ENCODE peak calls at places on chromosomes 11 and 22, in seven cellular contexts. O, H, X, Z, M, D and J are unnamed samples.

GRCh38 chr11:92681606-92682005 is 287.8 kb upstream of the MTNR1B start:
- DNase-seq in O (no peak), H (no peak), X (no peak), Z (no peak), M (no peak), D (no peak), J (no peak)

GRCh38 chr11:56545531-56545930 is 2.5 kb upstream of the OR5M11 start:
- DNase-seq in O (no peak), H (no peak), X (no peak), Z (no peak), M (no peak), D (no peak), J (no peak)

GRCh38 chr11:63614136-63614664 is at the start of gene PLAAT3:
- DNase-seq in O (peak; percentile 36), H (peak; percentile 89), X (no peak), Z (no peak), M (peak; percentile 87), D (peak; percentile 89), J (no peak)

GRCh38 chr11:10651579-10652361 is 41.8 kb downstream of the IRAG1 start:
- DNase-seq in O (peak; percentile 44), H (no peak), X (no peak), Z (no peak), M (no peak), D (no peak), J (no peak)

GRCh38 chr11:68810164-68810563 is 31.6 kb downstream of the CPT1A start:
- DNase-seq in O (no peak), H (no peak), X (no peak), Z (no peak), M (peak; percentile 68), D (no peak), J (no peak)

GRCh38 chr11:85918910-85919794 is 64.0 kb downstream of the CCDC83 start:
- DNase-seq in O (no peak), H (no peak), X (no peak), Z (peak; percentile 73), M (no peak), D (no peak), J (no peak)

GRCh38 chr11:33451364-33451763 is 194.2 kb downstream of the HIPK3 start:
- DNase-seq in O (no peak), H (no peak), X (no peak), Z (no peak), M (no peak), D (no peak), J (no peak)

GRCh38 chr11:128326791-128327190 is 260.6 kb downstream of the ETS1 start:
- DNase-seq in O (no peak), H (no peak), X (no peak), Z (no peak), M (no peak), D (no peak), J (no peak)

GRCh38 chr11:67441082-67441683 is 2.1 kb downstream of the CORO1B start:
- DNase-seq in O (no peak), H (no peak), X (no peak), Z (no peak), M (no peak), D (no peak), J (no peak)

GRCh38 chr11:67438121-67438902 is 830 bp upstream of the PTPRCAP start:
- DNase-seq in O (no peak), H (no peak), X (no peak), Z (no peak), M (no peak), D (peak; percentile 38), J (no peak)

GRCh38 chr11:67441731-67442401 is 1.4 kb downstream of the CORO1B start:
- DNase-seq in O (no peak), H (no peak), X (no peak), Z (no peak), M (no peak), D (no peak), J (no peak)

GRCh38 chr11:67440229-67441081 is 2.8 kb downstream of the CORO1B start:
- DNase-seq in O (no peak), H (no peak), X (no peak), Z (no peak), M (no peak), D (no peak), J (no peak)

DNA sequence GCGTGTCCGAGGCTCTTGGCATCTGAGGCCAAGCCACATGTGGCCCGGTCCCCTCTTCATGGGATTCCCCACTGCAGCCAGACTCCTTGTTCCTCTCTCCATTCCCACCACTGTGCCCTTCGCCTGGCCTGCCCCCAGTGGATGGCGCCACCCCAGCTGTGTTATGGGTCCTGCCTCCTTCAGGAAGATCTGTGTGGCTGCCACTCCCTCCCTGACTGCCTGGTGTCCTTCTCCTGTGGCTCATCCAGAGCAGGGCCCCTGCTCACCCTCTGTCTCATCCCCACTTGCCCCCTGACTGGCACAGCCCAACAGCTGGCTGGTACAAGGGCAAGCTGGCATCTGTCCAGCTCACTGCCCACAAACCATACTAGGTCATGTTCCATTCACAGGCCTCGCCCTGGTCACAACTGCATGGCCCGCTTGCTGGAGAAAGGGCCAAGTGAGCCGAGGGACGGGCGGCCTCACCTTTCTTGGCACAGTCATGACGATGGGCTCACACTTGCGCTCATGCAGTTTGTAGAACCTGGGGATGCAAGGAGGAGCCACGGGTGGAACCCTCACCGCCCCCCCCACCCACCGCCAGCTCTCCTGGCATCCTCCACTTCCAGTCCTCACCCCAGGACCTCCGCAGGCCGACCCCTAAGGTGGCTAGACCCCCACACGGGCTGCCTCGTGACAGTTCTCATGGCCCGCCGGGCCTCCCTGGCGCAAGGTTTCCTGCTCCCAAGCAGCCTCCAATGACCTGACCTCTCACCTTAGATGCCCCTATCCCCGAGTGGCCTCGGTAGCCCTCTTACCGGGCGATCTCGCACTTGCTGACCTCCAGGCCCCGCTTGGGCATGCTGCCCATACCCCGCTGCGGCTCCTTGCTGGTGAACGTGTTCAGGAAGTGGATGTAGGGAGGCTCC is 2.1 kb upstream of the PTPRCAP start:
- DNase-seq in O (no peak), H (no peak), X (no peak), Z (peak; percentile 19), M (no peak), D (no peak), J (no peak)
- TF ChIP-seq CTCF in O (peak; percentile 61), H (peak; percentile 60), X (peak; percentile 24), Z (peak; percentile 43), M (peak; percentile 44), D (no peak), J (no peak)

GRCh38 chr22:25193130-25193529 is 6.5 kb upstream of the CRYBB3 start:
- DNase-seq in O (no peak), H (no peak), X (no peak), Z (no peak), M (no peak), D (no peak), J (no peak)

GRCh38 chr22:25193548-25193947 is 6.1 kb upstream of the CRYBB3 start:
- DNase-seq in O (no peak), H (no peak), X (no peak), Z (no peak), M (no peak), D (peak; percentile 40), J (no peak)

GRCh38 chr22:25197335-25197734 is 2.3 kb upstream of the CRYBB3 start:
- DNase-seq in O (no peak), H (no peak), X (no peak), Z (no peak), M (no peak), D (no peak), J (no peak)

GRCh38 chr22:25199726-25200520 is at the start of gene CRYBB3:
- DNase-seq in O (no peak), H (no peak), X (no peak), Z (no peak), M (no peak), D (no peak), J (no peak)

DNA sequence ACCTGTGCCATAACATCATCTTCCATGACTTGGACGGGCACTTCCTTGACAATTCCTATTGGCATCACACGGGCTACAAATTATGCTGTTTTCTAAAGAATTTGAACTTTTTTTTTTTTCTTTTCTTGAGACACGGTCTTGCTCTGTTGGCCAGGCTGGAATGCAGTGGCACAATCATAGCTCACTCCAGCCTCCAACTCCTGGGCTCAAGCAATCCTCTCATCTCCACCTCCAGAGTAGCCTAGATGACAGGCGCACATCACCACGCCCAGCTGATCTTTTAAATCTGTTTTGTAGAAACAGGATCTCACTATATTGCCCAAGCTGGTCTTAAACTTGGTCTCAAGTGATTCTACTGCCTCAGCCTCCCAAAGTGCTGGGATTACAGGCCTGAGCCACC is 3.3 kb upstream of the CRYBB3 start:
- DNase-seq in O (no peak), H (no peak), X (no peak), Z (no peak), M (no peak), D (no peak), J (no peak)
- TF ChIP-seq SIN3A in O (no peak), H (no peak), X (no peak), Z (no peak), M (no peak), D (no peak), J (no peak)

GRCh38 chr22:49452362-49452946 is 375.2 kb downstream of the BRD1 start:
- DNase-seq in O (no peak), H (no peak), X (no peak), Z (no peak), M (no peak), D (no peak), J (no peak)

GRCh38 chr22:49451070-49451840 is 376.4 kb downstream of the BRD1 start:
- DNase-seq in O (no peak), H (no peak), X (no peak), Z (no peak), M (no peak), D (no peak), J (no peak)

GRCh38 chr22:49449377-49449776 is 378.3 kb downstream of the BRD1 start:
- DNase-seq in O (no peak), H (no peak), X (no peak), Z (no peak), M (no peak), D (no peak), J (no peak)

GRCh38 chr22:49449811-49450386 is 377.8 kb downstream of the BRD1 start:
- DNase-seq in O (no peak), H (no peak), X (no peak), Z (no peak), M (no peak), D (no peak), J (no peak)

GRCh38 chr22:49450521-49450920 is 377.2 kb downstream of the BRD1 start:
- DNase-seq in O (no peak), H (no peak), X (no peak), Z (no peak), M (no peak), D (peak; percentile 20), J (no peak)
- H3K4me3 ChIP-seq in O (no peak overlapping the region), H (peak overlapping the region; percentile 42), X (no peak overlapping the region), Z (no peak overlapping the region), M (no peak overlapping the region), D (no peak overlapping the region), J (no peak overlapping the region)

DNA sequence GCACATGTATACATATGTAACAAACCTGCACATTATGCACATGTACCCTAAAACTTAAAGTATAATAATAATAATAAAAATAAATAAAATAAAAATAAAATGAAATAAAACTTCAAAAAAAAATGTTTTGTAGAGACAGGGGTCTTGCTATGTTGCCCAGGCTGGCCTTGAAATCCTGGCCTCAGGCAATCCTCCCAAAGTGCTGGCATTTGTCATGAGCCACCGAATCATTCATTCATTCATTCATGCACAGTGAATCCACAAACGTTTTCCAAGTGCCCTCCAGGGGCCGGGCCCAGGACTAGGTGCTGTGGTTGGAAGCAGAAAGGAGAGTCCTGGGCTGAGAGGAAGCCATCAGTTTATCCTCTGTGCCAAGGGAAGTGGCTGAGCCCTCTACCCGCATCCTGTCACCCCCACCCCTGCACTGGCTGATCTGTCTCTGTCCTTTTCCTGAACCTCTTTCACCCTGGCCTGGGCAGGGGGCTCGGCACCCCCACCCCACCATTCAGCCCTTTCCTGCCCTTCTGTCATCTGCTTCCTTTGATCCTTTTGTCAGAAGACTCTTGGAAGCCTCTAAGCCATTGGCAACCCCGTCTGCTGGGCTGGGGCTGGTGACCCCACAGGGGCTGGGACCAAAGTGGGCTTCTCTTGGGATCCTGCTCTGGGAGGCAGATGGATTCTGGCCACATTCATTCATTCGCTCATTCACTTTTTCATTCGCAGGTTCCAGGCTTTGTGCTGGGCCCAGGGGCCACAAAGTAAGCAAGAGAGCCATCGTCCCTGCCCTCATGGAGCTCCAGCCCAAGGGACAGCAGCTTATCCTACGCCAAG is 84.3 kb downstream of the IGLL1 start:
- DNase-seq in O (no peak), H (peak; percentile 39), X (no peak), Z (no peak), M (no peak), D (no peak), J (no peak)
- TF ChIP-seq CTCF in O (no peak), H (no peak), X (no peak), Z (no peak), M (no peak), D (no peak), J (no peak)